ENCODE peak calls at places on chromosomes 13 and 19, in ten cellular contexts. One of them, this sample, is unnamed.

GRCh38 chr19:49119411-49120324 is at the start of gene PPFIA3:
- DNase-seq in stimulated activated CD4-positive, alpha-beta T cell treated with anti-CD3 and anti-CD28 coated beads, Interleukin-4, amount 100 ng/mL, for 1 hour: no peak
- DNase-seq in MCF 10A: peak; percentile 55
- DNase-seq in dorsolateral prefrontal cortex: no peak
- DNase-seq in spleen: peak; percentile 89
- DNase-seq in cardiac fibroblast: peak; percentile 68
- DNase-seq in EH: peak; percentile 76
- DNase-seq in lower lobe of right lung: peak; percentile 75
- DNase-seq in GF-D8: no peak
- DNase-seq in B cell: no peak
- DNase-seq in this sample: peak; percentile 52

GRCh38 chr13:66348745-66349720 is 881.1 kb downstream of the PCDH9 start:
- DNase-seq in EH: no peak
- DNase-seq in MCF 10A: no peak
- DNase-seq in spleen: no peak
- DNase-seq in GF-D8: no peak
- DNase-seq in cardiac fibroblast: peak; percentile 73
- DNase-seq in lower lobe of right lung: no peak
- DNase-seq in B cell: no peak
- DNase-seq in stimulated activated CD4-positive, alpha-beta T cell treated with anti-CD3 and anti-CD28 coated beads, Interleukin-4, amount 100 ng/mL, for 1 hour: no peak
- DNase-seq in dorsolateral prefrontal cortex: peak; percentile 59
- DNase-seq in this sample: no peak

GRCh38 chr19:4018775-4019504 is 11.4 kb downstream of the PIAS4 start:
- DNase-seq in EH: no peak
- DNase-seq in lower lobe of right lung: no peak
- DNase-seq in MCF 10A: no peak
- DNase-seq in cardiac fibroblast: no peak
- DNase-seq in GF-D8: no peak
- DNase-seq in stimulated activated CD4-positive, alpha-beta T cell treated with anti-CD3 and anti-CD28 coated beads, Interleukin-4, amount 100 ng/mL, for 1 hour: no peak
- DNase-seq in spleen: no peak
- DNase-seq in B cell: no peak
- DNase-seq in dorsolateral prefrontal cortex: no peak
- DNase-seq in this sample: no peak

GRCh38 chr19:45809643-45810159 is 5.4 kb downstream of the RSPH6A start:
- DNase-seq in cardiac fibroblast: peak; percentile 74
- DNase-seq in MCF 10A: peak; percentile 81
- DNase-seq in EH: peak; percentile 80
- DNase-seq in spleen: no peak
- DNase-seq in stimulated activated CD4-positive, alpha-beta T cell treated with anti-CD3 and anti-CD28 coated beads, Interleukin-4, amount 100 ng/mL, for 1 hour: no peak
- DNase-seq in B cell: no peak
- DNase-seq in GF-D8: peak; percentile 68
- DNase-seq in lower lobe of right lung: no peak
- DNase-seq in dorsolateral prefrontal cortex: no peak
- DNase-seq in this sample: peak; percentile 43

GRCh38 chr13:74218291-74218690 is 84.1 kb upstream of the KLF12 start:
- DNase-seq in MCF 10A: no peak
- DNase-seq in spleen: no peak
- DNase-seq in B cell: no peak
- DNase-seq in GF-D8: no peak
- DNase-seq in dorsolateral prefrontal cortex: no peak
- DNase-seq in EH: no peak
- DNase-seq in lower lobe of right lung: no peak
- DNase-seq in stimulated activated CD4-positive, alpha-beta T cell treated with anti-CD3 and anti-CD28 coated beads, Interleukin-4, amount 100 ng/mL, for 1 hour: peak; percentile 14
- DNase-seq in cardiac fibroblast: no peak
- DNase-seq in this sample: no peak

GRCh38 chr19:41861098-41861768 is 1.2 kb downstream of the RPS19 start:
- DNase-seq in cardiac fibroblast: no peak
- DNase-seq in EH: no peak
- DNase-seq in GF-D8: no peak
- DNase-seq in dorsolateral prefrontal cortex: no peak
- DNase-seq in spleen: peak; percentile 5
- DNase-seq in lower lobe of right lung: no peak
- DNase-seq in B cell: no peak
- DNase-seq in stimulated activated CD4-positive, alpha-beta T cell treated with anti-CD3 and anti-CD28 coated beads, Interleukin-4, amount 100 ng/mL, for 1 hour: no peak
- DNase-seq in MCF 10A: no peak
- DNase-seq in this sample: no peak

GRCh38 chr19:19532806-19533701 is 4.3 kb downstream of the YJEFN3 start:
- DNase-seq in dorsolateral prefrontal cortex: no peak
- DNase-seq in stimulated activated CD4-positive, alpha-beta T cell treated with anti-CD3 and anti-CD28 coated beads, Interleukin-4, amount 100 ng/mL, for 1 hour: no peak
- DNase-seq in lower lobe of right lung: no peak
- DNase-seq in EH: no peak
- DNase-seq in cardiac fibroblast: no peak
- DNase-seq in spleen: no peak
- DNase-seq in GF-D8: no peak
- DNase-seq in B cell: no peak
- DNase-seq in MCF 10A: no peak
- DNase-seq in this sample: no peak

GRCh38 chr13:45859682-45860081 is 8.1 kb upstream of the SIAH3 start:
- DNase-seq in stimulated activated CD4-positive, alpha-beta T cell treated with anti-CD3 and anti-CD28 coated beads, Interleukin-4, amount 100 ng/mL, for 1 hour: no peak
- DNase-seq in cardiac fibroblast: no peak
- DNase-seq in spleen: no peak
- DNase-seq in GF-D8: no peak
- DNase-seq in EH: no peak
- DNase-seq in lower lobe of right lung: no peak
- DNase-seq in B cell: no peak
- DNase-seq in dorsolateral prefrontal cortex: no peak
- DNase-seq in MCF 10A: no peak
- DNase-seq in this sample: no peak

GRCh38 chr13:31110617-31111016 is 51.1 kb downstream of the HSPH1 start:
- DNase-seq in stimulated activated CD4-positive, alpha-beta T cell treated with anti-CD3 and anti-CD28 coated beads, Interleukin-4, amount 100 ng/mL, for 1 hour: no peak
- DNase-seq in GF-D8: no peak
- DNase-seq in cardiac fibroblast: no peak
- DNase-seq in dorsolateral prefrontal cortex: no peak
- DNase-seq in EH: no peak
- DNase-seq in lower lobe of right lung: no peak
- DNase-seq in spleen: no peak
- DNase-seq in B cell: no peak
- DNase-seq in MCF 10A: no peak
- DNase-seq in this sample: no peak

GRCh38 chr19:13574933-13575332 is 68.7 kb upstream of the CACNA1A start:
- DNase-seq in spleen: no peak
- DNase-seq in GF-D8: no peak
- DNase-seq in cardiac fibroblast: no peak
- DNase-seq in lower lobe of right lung: no peak
- DNase-seq in B cell: no peak
- DNase-seq in stimulated activated CD4-positive, alpha-beta T cell treated with anti-CD3 and anti-CD28 coated beads, Interleukin-4, amount 100 ng/mL, for 1 hour: no peak
- DNase-seq in EH: no peak
- DNase-seq in dorsolateral prefrontal cortex: no peak
- DNase-seq in MCF 10A: no peak
- DNase-seq in this sample: peak; percentile 48

GRCh38 chr13:26867451-26868067 is 107.0 kb upstream of the GPR12 start:
- DNase-seq in EH: peak; percentile 35
- DNase-seq in GF-D8: no peak
- DNase-seq in cardiac fibroblast: peak; percentile 43
- DNase-seq in spleen: no peak
- DNase-seq in dorsolateral prefrontal cortex: no peak
- DNase-seq in stimulated activated CD4-positive, alpha-beta T cell treated with anti-CD3 and anti-CD28 coated beads, Interleukin-4, amount 100 ng/mL, for 1 hour: no peak
- DNase-seq in lower lobe of right lung: no peak
- DNase-seq in MCF 10A: peak; percentile 49
- DNase-seq in B cell: no peak
- DNase-seq in this sample: no peak

GRCh38 chr19:34560229-34560628 is 78.7 kb downstream of the WTIP start:
- DNase-seq in EH: no peak
- DNase-seq in lower lobe of right lung: no peak
- DNase-seq in dorsolateral prefrontal cortex: no peak
- DNase-seq in B cell: no peak
- DNase-seq in GF-D8: no peak
- DNase-seq in cardiac fibroblast: no peak
- DNase-seq in stimulated activated CD4-positive, alpha-beta T cell treated with anti-CD3 and anti-CD28 coated beads, Interleukin-4, amount 100 ng/mL, for 1 hour: no peak
- DNase-seq in spleen: no peak
- DNase-seq in MCF 10A: no peak
- DNase-seq in this sample: no peak

GRCh38 chr19:33298146-33298911 is 4.0 kb downstream of the CEBPA start:
- DNase-seq in spleen: peak; percentile 58
- DNase-seq in MCF 10A: peak; percentile 78
- DNase-seq in stimulated activated CD4-positive, alpha-beta T cell treated with anti-CD3 and anti-CD28 coated beads, Interleukin-4, amount 100 ng/mL, for 1 hour: no peak
- DNase-seq in lower lobe of right lung: peak; percentile 80
- DNase-seq in dorsolateral prefrontal cortex: no peak
- DNase-seq in EH: no peak
- DNase-seq in GF-D8: no peak
- DNase-seq in B cell: no peak
- DNase-seq in cardiac fibroblast: no peak
- DNase-seq in this sample: no peak

GRCh38 chr19:48501961-48502719 is 9.5 kb downstream of the LMTK3 start:
- DNase-seq in EH: peak; percentile 59
- DNase-seq in lower lobe of right lung: peak; percentile 96
- DNase-seq in GF-D8: peak; percentile 64
- DNase-seq in B cell: peak; percentile 79
- DNase-seq in cardiac fibroblast: peak; percentile 46
- DNase-seq in dorsolateral prefrontal cortex: no peak
- DNase-seq in MCF 10A: peak; percentile 97
- DNase-seq in stimulated activated CD4-positive, alpha-beta T cell treated with anti-CD3 and anti-CD28 coated beads, Interleukin-4, amount 100 ng/mL, for 1 hour: peak; percentile 72
- DNase-seq in spleen: peak; percentile 88
- DNase-seq in this sample: peak; percentile 12

GRCh38 chr13:44904982-44905381 is 84.3 kb downstream of the NUFIP1 start:
- DNase-seq in cardiac fibroblast: peak; percentile 98
- DNase-seq in spleen: no peak
- DNase-seq in stimulated activated CD4-positive, alpha-beta T cell treated with anti-CD3 and anti-CD28 coated beads, Interleukin-4, amount 100 ng/mL, for 1 hour: no peak
- DNase-seq in B cell: no peak
- DNase-seq in MCF 10A: peak; percentile 38
- DNase-seq in GF-D8: no peak
- DNase-seq in dorsolateral prefrontal cortex: no peak
- DNase-seq in lower lobe of right lung: no peak
- DNase-seq in EH: peak; percentile 97
- DNase-seq in this sample: peak; percentile 58

GRCh38 chr13:107266657-107267056 is 698.7 kb upstream of the ARGLU1 start:
- DNase-seq in lower lobe of right lung: no peak
- DNase-seq in dorsolateral prefrontal cortex: no peak
- DNase-seq in cardiac fibroblast: peak; percentile 10
- DNase-seq in GF-D8: no peak
- DNase-seq in B cell: no peak
- DNase-seq in MCF 10A: no peak
- DNase-seq in stimulated activated CD4-positive, alpha-beta T cell treated with anti-CD3 and anti-CD28 coated beads, Interleukin-4, amount 100 ng/mL, for 1 hour: no peak
- DNase-seq in spleen: no peak
- DNase-seq in EH: no peak
- DNase-seq in this sample: no peak

GRCh38 chr13:110680852-110681251 is 25.1 kb downstream of the CARS2 start:
- DNase-seq in spleen: peak; percentile 72
- DNase-seq in B cell: no peak
- DNase-seq in stimulated activated CD4-positive, alpha-beta T cell treated with anti-CD3 and anti-CD28 coated beads, Interleukin-4, amount 100 ng/mL, for 1 hour: no peak
- DNase-seq in lower lobe of right lung: no peak
- DNase-seq in dorsolateral prefrontal cortex: no peak
- DNase-seq in MCF 10A: peak; percentile 38
- DNase-seq in cardiac fibroblast: peak; percentile 21
- DNase-seq in EH: peak; percentile 6
- DNase-seq in GF-D8: no peak
- DNase-seq in this sample: no peak

GRCh38 chr13:111281751-111282311 is 38.6 kb upstream of the TEX29 start:
- DNase-seq in MCF 10A: no peak
- DNase-seq in cardiac fibroblast: peak; percentile 67
- DNase-seq in dorsolateral prefrontal cortex: no peak
- DNase-seq in GF-D8: no peak
- DNase-seq in lower lobe of right lung: no peak
- DNase-seq in spleen: no peak
- DNase-seq in stimulated activated CD4-positive, alpha-beta T cell treated with anti-CD3 and anti-CD28 coated beads, Interleukin-4, amount 100 ng/mL, for 1 hour: no peak
- DNase-seq in B cell: no peak
- DNase-seq in EH: peak; percentile 73
- DNase-seq in this sample: no peak

GRCh38 chr19:51719251-51719901 is 4.4 kb downstream of the HAS1 start:
- DNase-seq in dorsolateral prefrontal cortex: no peak
- DNase-seq in MCF 10A: no peak
- DNase-seq in B cell: no peak
- DNase-seq in stimulated activated CD4-positive, alpha-beta T cell treated with anti-CD3 and anti-CD28 coated beads, Interleukin-4, amount 100 ng/mL, for 1 hour: no peak
- DNase-seq in lower lobe of right lung: no peak
- DNase-seq in GF-D8: no peak
- DNase-seq in cardiac fibroblast: no peak
- DNase-seq in spleen: no peak
- DNase-seq in EH: no peak
- DNase-seq in this sample: no peak

GRCh38 chr19:56133858-56134654 is 7.0 kb upstream of the ZNF444 start:
- DNase-seq in dorsolateral prefrontal cortex: no peak
- DNase-seq in cardiac fibroblast: no peak
- DNase-seq in EH: peak; percentile 42
- DNase-seq in lower lobe of right lung: peak; percentile 71
- DNase-seq in GF-D8: no peak
- DNase-seq in spleen: no peak
- DNase-seq in MCF 10A: peak; percentile 22
- DNase-seq in B cell: peak; percentile 74
- DNase-seq in stimulated activated CD4-positive, alpha-beta T cell treated with anti-CD3 and anti-CD28 coated beads, Interleukin-4, amount 100 ng/mL, for 1 hour: no peak
- DNase-seq in this sample: no peak

GRCh38 chr13:95524270-95524901 is 28.1 kb upstream of the CLDN10 start:
- DNase-seq in EH: no peak
- DNase-seq in GF-D8: peak; percentile 23
- DNase-seq in cardiac fibroblast: peak; percentile 68
- DNase-seq in spleen: no peak
- DNase-seq in dorsolateral prefrontal cortex: no peak
- DNase-seq in B cell: no peak
- DNase-seq in MCF 10A: peak; percentile 95
- DNase-seq in lower lobe of right lung: no peak
- DNase-seq in stimulated activated CD4-positive, alpha-beta T cell treated with anti-CD3 and anti-CD28 coated beads, Interleukin-4, amount 100 ng/mL, for 1 hour: no peak
- DNase-seq in this sample: no peak

This sample was measured in H4.